ENCODE peak calls at places on chromosomes 5 and 9, in nine cellular contexts. E is heart left ventricle, V is lung, S is lower leg skin, G is GM20000, J is right atrium auricular region, R is natural killer cell, Q is thyroid gland, F is WTC11. C is an unnamed sample.

GRCh38 chr9:131475956-131476776 is 26.6 kb upstream of the POMT1 start:
- DNase-seq in J (no peak), Q (no peak), G (no peak), S (no peak), R (no peak), V (no peak), F (peak; percentile 43), E (no peak), C (no peak)

GRCh38 chr5:142433526-142434321 is 108.9 kb upstream of the SPRY4 start:
- DNase-seq in R (no peak), V (no peak), Q (no peak), E (no peak), G (no peak), S (no peak), J (no peak), F (no peak), C (no peak)

GRCh38 chr5:5009240-5009639 is 130.9 kb upstream of the ADAMTS16 start:
- DNase-seq in Q (no peak), J (no peak), S (no peak), E (no peak), F (no peak), R (no peak), V (no peak), G (no peak), C (no peak)

GRCh38 chr9:16659096-16659495 is 211.4 kb downstream of the BNC2 start:
- DNase-seq in S (no peak), R (no peak), F (no peak), E (no peak), Q (no peak), J (no peak), G (no peak), V (no peak), C (no peak)

GRCh38 chr5:172860520-172861443 is 26.7 kb downstream of the ERGIC1 start:
- DNase-seq in E (peak; percentile 90), F (no peak), G (no peak), J (peak; percentile 94), S (peak; percentile 90), V (peak; percentile 74), Q (peak; percentile 92), R (no peak), C (no peak)

GRCh38 chr9:17484906-17485305 is 94.0 kb upstream of the SH3GL2 start:
- DNase-seq in R (no peak), Q (no peak), F (no peak), E (no peak), V (no peak), S (no peak), J (no peak), G (no peak), C (no peak)

GRCh38 chr9:105441761-105442160 is 6.1 kb upstream of the FSD1L start:
- DNase-seq in J (no peak), V (no peak), F (no peak), G (no peak), Q (no peak), E (no peak), S (no peak), R (no peak), C (no peak)

GRCh38 chr9:38362912-38363588 is 29.5 kb upstream of the ALDH1B1 start:
- DNase-seq in F (no peak), S (no peak), E (peak; percentile 26), V (peak; percentile 37), J (no peak), G (peak; percentile 69), Q (peak; percentile 39), R (no peak), C (no peak)

GRCh38 chr5:42495908-42496307 is 72.7 kb downstream of the GHR start:
- DNase-seq in G (no peak), F (no peak), S (peak; percentile 49), E (no peak), J (no peak), R (no peak), V (no peak), Q (peak; percentile 55), C (no peak)

GRCh38 chr9:75664597-75664996 is 225.9 kb upstream of the PCSK5 start:
- DNase-seq in E (no peak), S (no peak), G (no peak), F (no peak), J (no peak), Q (no peak), V (no peak), R (no peak), C (no peak)

GRCh38 chr5:55865831-55866230 is 14.7 kb downstream of the IL31RA start:
- DNase-seq in R (no peak), J (no peak), E (no peak), S (no peak), V (no peak), G (no peak), F (no peak), Q (no peak), C (no peak)

DNA sequence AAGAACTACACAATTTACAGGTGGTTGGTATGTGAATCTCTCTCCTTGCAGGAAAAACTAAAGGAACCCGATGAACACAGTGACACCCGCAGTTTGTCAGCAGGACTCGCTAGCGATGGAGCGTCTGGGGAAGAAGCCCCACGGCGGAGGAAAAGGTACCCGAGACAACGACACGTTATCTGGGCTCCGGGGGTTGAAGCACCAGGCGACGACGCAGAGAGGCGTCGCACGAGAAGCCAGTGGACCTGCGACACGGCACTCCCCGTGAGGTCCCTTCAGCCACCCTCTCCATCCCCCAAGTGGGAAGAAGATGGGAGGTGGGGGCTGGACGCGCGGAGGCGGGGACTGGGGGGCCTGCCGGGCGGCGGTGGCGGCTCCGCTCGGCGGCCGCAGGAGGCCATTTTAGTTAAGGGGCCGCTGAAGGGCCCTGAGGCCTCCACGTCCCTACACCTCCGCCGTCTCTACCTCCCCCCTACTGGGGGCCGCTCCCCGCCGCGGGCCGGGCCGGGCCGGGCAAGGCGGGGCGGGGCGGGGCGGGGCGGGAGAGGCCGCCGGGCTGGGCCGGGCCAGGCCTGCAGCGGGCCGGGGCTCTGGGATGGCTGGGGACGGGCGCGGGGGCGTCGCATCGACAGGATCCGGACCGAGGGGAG is 874 bp downstream of the ZFR start:
- DNase-seq in F (peak; percentile 62), S (no peak), V (peak; percentile 47), G (peak; percentile 76), E (peak; percentile 42), J (no peak), R (peak; percentile 60), Q (peak; percentile 63), C (no peak)
- TF ChIP-seq CTCF in F (no peak), S (no peak), V (no peak), G (no peak), E (no peak), J (no peak), R (no peak), Q (no peak), C (no peak)

GRCh38 chr9:98795295-98795955 is 930 bp downstream of the ANKS6 start:
- DNase-seq in F (no peak), Q (peak; percentile 40), R (no peak), E (no peak), J (peak; percentile 53), V (no peak), S (no peak), G (no peak), C (no peak)

GRCh38 chr9:98797491-98797890 is 1.1 kb upstream of the ANKS6 start:
- DNase-seq in F (no peak), J (peak; percentile 11), R (no peak), V (no peak), Q (no peak), G (no peak), E (no peak), S (no peak), C (no peak)

GRCh38 chr9:98795970-98796363 is 388 bp downstream of the ANKS6 start:
- DNase-seq in G (no peak), R (no peak), Q (peak; percentile 62), F (peak; percentile 46), E (no peak), J (peak; percentile 57), S (no peak), V (no peak), C (no peak)

GRCh38 chr9:98798254-98798653 is 1.9 kb upstream of the ANKS6 start:
- DNase-seq in E (no peak), G (no peak), V (no peak), S (no peak), F (no peak), R (no peak), Q (no peak), J (no peak), C (no peak)

DNA sequence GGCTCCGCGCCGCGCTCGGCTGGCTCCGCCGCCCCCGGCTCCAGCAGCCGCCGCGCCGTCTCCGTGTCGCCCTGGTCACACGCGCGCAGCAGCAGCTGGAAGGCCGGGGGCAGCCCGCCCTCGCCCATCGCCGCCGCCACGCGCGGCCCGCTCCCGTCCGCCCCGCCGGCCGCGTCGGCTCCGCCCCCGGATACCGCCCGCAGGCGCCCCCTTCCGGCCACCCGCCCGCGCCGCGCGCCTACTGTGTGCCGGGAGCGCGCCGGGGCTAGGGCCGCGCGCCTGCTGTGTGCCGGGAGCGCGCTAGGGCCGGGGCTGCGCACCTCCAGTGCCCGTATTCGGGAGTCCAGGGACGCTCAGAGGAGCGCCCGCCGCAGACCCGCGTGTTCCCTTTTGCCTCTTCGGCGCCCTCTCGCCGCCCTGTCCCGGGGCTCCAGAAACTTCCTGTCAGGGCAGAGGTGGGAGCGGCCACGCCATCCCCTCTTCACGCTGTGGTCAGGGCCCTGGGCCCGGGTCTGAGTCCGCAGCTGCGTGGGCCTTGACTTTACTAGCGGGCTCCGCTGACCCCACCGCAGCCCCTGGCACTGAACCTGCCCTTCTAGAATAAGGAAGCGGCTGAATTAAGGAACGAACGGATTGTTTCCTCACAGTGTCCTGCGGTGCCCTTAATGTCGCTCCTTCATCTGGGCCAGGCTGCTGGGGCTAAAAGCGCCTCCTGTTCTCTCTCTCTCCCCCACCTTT is at the start of gene ANKS6:
- DNase-seq in F (peak; percentile 81), E (peak; percentile 85), R (peak; percentile 88), J (peak; percentile 69), G (peak; percentile 95), V (peak; percentile 78), Q (peak; percentile 86), S (no peak), C (peak; percentile 83)
- TF ChIP-seq CTCF in F (peak; percentile 25), E (peak; percentile 71), R (peak; percentile 57), J (peak; percentile 48), G (peak; percentile 79), V (peak; percentile 20), Q (peak; percentile 87), S (no peak), C (peak; percentile 46)

GRCh38 chr5:33170414-33170813 is 270.4 kb upstream of the TARS1 start:
- DNase-seq in S (no peak), J (no peak), Q (no peak), G (no peak), R (no peak), F (no peak), E (no peak), V (no peak), C (no peak)
- TF ChIP-seq CTCF in S (no peak), J (no peak), Q (no peak), G (no peak), R (no peak), F (no peak), E (no peak), V (no peak), C (no peak)

DNA sequence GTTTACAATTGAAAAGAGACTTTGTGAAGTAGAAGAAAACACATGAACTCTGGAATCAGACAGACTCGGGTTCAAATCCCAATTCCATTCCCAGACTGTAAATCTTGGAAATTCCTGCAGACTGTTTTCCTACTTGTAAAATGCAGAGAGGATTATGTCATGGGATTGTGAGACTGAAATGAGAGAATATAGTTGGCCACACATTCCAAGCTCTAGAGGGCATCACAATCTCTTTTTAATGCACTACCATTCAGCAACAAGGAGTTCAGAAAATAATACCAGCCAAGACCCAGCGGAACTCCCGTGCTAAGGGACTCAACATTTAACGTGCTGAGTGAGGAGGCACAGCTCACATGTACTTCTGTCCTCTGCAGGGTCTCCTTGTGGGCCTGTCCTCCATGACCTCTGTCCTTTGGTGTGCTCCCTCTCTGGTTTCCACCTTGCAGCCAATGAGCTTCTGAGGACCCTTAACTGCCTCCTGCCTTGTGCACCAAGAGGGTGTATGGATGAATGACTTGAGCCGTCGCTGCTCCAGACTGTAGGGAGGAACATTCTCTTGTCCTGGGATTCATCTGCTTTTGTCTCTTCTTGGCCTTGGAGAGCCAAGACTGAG is 263.5 kb downstream of the NTRK2 start:
- DNase-seq in E (no peak), R (no peak), J (no peak), F (no peak), S (no peak), V (no peak), G (no peak), Q (no peak), C (no peak)
- TF ChIP-seq CTCF in E (no peak), R (no peak), J (peak; percentile 12), F (no peak), S (no peak), V (no peak), G (no peak), Q (no peak), C (peak; percentile 4)